ENCODE peak calls at places on chromosomes 16 and 17, in six cellular contexts. A is dorsolateral prefrontal cortex, W is AG04450, B is left ventricle myocardium inferior, S is GM06990, C is lower leg skin. O is an unnamed sample.

GRCh38 chr16:55207679-55208294 is 116.2 kb upstream of the IRX6 start:
- DNase-seq in A (no peak), B (no peak), C (no peak), W (no peak), S (no peak), O (no peak)

GRCh38 chr17:48014603-48015037 is 23.0 kb downstream of the COPZ2 start:
- DNase-seq in A (no peak), C (no peak), S (no peak), B (no peak), W (no peak), O (no peak)

GRCh38 chr17:12022310-12022709 is 1.6 kb downstream of the MAP2K4 start:
- DNase-seq in A (no peak), S (no peak), W (no peak), B (no peak), C (no peak), O (no peak)

GRCh38 chr16:77677129-77677528 is 45.2 kb upstream of the NUDT7 start:
- DNase-seq in W (no peak), C (no peak), B (no peak), A (no peak), S (no peak), O (no peak)

GRCh38 chr17:43350888-43351361 is 47.9 kb upstream of the ARL4D start:
- DNase-seq in B (no peak), S (no peak), C (no peak), W (no peak), A (no peak), O (no peak)

GRCh38 chr17:79028496-79029326 is 4.7 kb downstream of the C1QTNF1 start:
- DNase-seq in B (no peak), C (no peak), W (no peak), S (no peak), A (no peak), O (no peak)

GRCh38 chr17:21218101-21218500 is 4.1 kb upstream of the TMEM11 start:
- DNase-seq in W (no peak), S (no peak), B (no peak), C (no peak), A (no peak), O (no peak)

GRCh38 chr16:87860553-87861299 is 8.6 kb downstream of the SLC7A5 start:
- DNase-seq in B (no peak), C (no peak), A (no peak), S (peak; percentile 27), W (no peak), O (no peak)

GRCh38 chr17:76054112-76054476 is 18.2 kb downstream of the SRP68 start:
- DNase-seq in A (no peak), W (no peak), C (no peak), B (no peak), S (no peak), O (no peak)

GRCh38 chr16:19014456-19014855 is 30.7 kb downstream of the TMC7 start:
- DNase-seq in W (no peak), A (no peak), B (no peak), C (no peak), S (no peak), O (no peak)

GRCh38 chr16:84308120-84308519 is 13.4 kb downstream of the WFDC1 start:
- DNase-seq in S (peak; percentile 21), W (peak; percentile 11), A (no peak), B (peak; percentile 41), C (no peak), O (no peak)

GRCh38 chr16:23362460-23363317 is 60.6 kb downstream of the SCNN1B start:
- DNase-seq in S (no peak), B (no peak), A (peak; percentile 9), C (peak; percentile 45), W (no peak), O (no peak)

GRCh38 chr17:3766783-3767182 is 34.2 kb downstream of the ITGAE start:
- DNase-seq in B (no peak), A (no peak), S (no peak), W (no peak), C (no peak), O (no peak)

GRCh38 chr16:53695070-53695469 is 8.6 kb downstream of the RPGRIP1L start:
- DNase-seq in A (no peak), S (no peak), W (peak; percentile 42), B (no peak), C (no peak), O (no peak)

GRCh38 chr17:82230627-82231311 is 1.9 kb downstream of the SLC16A3 start:
- DNase-seq in W (no peak), C (no peak), A (no peak), S (peak; percentile 77), B (peak; percentile 92), O (peak; percentile 94)

GRCh38 chr17:19409509-19409908 is 1.5 kb upstream of the RNF112 start:
- DNase-seq in W (peak; percentile 74), C (no peak), B (no peak), A (no peak), S (no peak), O (no peak)

GRCh38 chr16:72362972-72363371 is 191.0 kb upstream of the PMFBP1 start:
- DNase-seq in A (no peak), C (no peak), B (no peak), S (peak; percentile 3), W (no peak), O (no peak)

GRCh38 chr17:50954641-50955121 is 88.5 kb upstream of the TOB1 start:
- DNase-seq in C (no peak), A (no peak), W (no peak), B (no peak), S (no peak), O (no peak)

GRCh38 chr17:63984651-63985386 is 12.1 kb upstream of the SCN4A start:
- DNase-seq in A (no peak), C (peak; percentile 70), B (no peak), S (no peak), W (peak; percentile 81), O (no peak)

GRCh38 chr16:28585674-28586073 is 11.2 kb downstream of the SULT1A2 start:
- DNase-seq in B (no peak), A (no peak), S (no peak), C (no peak), W (no peak), O (no peak)

GRCh38 chr16:74650966-74651567 is 15.6 kb downstream of the RFWD3 start:
- DNase-seq in W (no peak), B (no peak), C (no peak), A (no peak), S (no peak), O (no peak)

GRCh38 chr16:67915831-67916723 is 15.6 kb downstream of the CTRL start:
- DNase-seq in C (no peak), W (no peak), B (no peak), S (no peak), A (no peak), O (no peak)

GRCh38 chr17:50268632-50269287 is 5.5 kb upstream of the TMEM92 start:
- DNase-seq in A (peak; percentile 15), C (no peak), W (no peak), B (no peak), S (no peak), O (peak; percentile 11)

GRCh38 chr17:80861892-80862291 is 129.7 kb upstream of the CHMP6 start:
- DNase-seq in A (peak; percentile 64), W (no peak), B (no peak), C (no peak), S (no peak), O (no peak)

GRCh38 chr16:31188450-31189411 is 8.8 kb downstream of the FUS start:
- DNase-seq in S (no peak), A (no peak), C (no peak), W (no peak), B (no peak), O (no peak)

GRCh38 chr16:64311241-64311640 is 810.6 kb downstream of the CDH11 start:
- DNase-seq in C (no peak), A (no peak), S (no peak), W (no peak), B (no peak), O (no peak)

GRCh38 chr16:11297492-11298142 is 16.5 kb upstream of the PRM1 start:
- DNase-seq in B (peak; percentile 77), W (peak; percentile 33), C (peak; percentile 60), S (peak; percentile 88), A (peak; percentile 78), O (peak; percentile 72)
- TF ChIP-seq CTCF in B (peak; percentile 41), W (no peak), C (no peak), S (no peak), A (peak; percentile 28), O (no peak)

DNA sequence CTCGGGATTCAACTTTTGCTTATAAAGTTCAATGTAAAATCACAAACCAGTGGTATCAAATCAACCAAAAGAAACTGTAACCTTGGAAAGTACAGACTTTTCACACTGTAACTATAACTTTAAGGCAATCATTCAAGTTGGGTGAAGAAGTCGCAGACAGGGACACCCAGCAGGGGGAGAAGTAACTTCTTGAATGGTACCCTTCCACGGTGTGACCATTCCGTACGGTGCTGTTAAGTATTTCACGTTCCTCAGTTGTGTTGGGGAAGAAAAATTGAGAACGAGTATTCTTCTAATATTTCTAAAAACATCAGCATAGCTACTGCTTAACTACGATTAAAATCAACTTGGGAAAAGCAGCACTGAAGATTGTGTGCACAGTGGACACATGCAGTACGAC is 55.8 kb downstream of the MYH10 start:
- DNase-seq in S (no peak), A (no peak), B (peak; percentile 21), C (no peak), W (no peak), O (no peak)
- TF ChIP-seq CTCF in S (no peak), A (no peak), B (peak; percentile 60), C (no peak), W (peak; percentile 8), O (no peak)

DNA sequence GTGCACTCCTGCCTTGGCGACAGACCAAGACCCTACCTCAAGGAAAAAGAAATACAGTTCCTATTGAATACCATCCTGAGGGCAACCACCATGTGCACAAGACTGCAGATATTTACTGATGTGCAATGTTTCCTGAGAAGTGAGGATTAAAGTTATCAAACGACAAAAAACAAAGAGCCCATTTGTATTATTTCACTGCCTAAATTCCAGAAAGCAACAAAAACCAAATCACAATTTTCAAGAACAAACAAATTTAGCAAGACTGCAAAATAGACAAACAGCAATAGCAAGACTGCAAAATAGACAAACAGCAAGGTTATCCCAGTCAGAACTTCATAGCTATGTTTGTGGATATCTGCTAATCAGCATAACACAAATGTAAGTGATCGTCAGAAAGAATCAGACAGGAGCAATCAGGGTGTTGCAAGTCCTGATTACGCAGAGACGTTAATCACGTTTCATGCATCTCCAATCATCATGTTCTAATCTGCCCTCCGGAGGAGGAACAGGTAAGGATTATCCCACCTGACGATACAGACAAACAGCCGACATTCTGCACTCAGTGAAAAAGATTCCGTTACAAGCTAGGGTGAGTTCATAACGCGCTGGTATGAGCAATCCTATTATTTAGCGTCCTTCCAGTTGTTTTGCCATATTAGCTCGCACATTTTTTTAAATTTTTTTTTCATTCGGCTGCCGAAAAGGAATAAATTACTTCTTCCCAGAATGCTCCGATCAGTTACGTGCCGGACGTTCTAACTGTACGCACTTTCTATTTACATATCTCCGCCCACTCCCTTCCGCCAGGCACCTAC is 2.9 kb downstream of the TMEM107 start:
- DNase-seq in C (peak; percentile 86), S (peak; percentile 86), A (peak; percentile 88), W (peak; percentile 96), B (peak; percentile 67), O (peak; percentile 82)
- TF ChIP-seq CTCF in C (no peak), S (no peak), A (no peak), W (no peak), B (no peak), O (no peak)

GRCh38 chr17:38674013-38674748 is 576 bp downstream of the EPOP start:
- DNase-seq in W (no peak), A (no peak), S (peak; percentile 48), C (no peak), B (peak; percentile 17), O (peak; percentile 55)
- TF ChIP-seq CTCF in W (no peak), A (no peak), S (peak; percentile 10), C (no peak), B (no peak), O (peak; percentile 19)

GRCh38 chr17:45813051-45813731 is 29.1 kb downstream of the CRHR1 start:
- DNase-seq in A (peak; percentile 77), W (no peak), S (no peak), B (no peak), C (no peak), O (no peak)
- TF ChIP-seq CTCF in A (peak; percentile 53), W (peak; percentile 29), S (no peak), B (no peak), C (no peak), O (no peak)